ENCODE peak calls at places on chromosome 1, in six cellular contexts. P is ecto neural progenitor cell; J is activated CD4-positive, alpha-beta T cell treated with anti-CD3 and anti-CD28 coated beads, Interleukin-2, amount 50 U/mL, for 1 hour; G is LoVo; W is amygdala; Y is RCC 7860. K is an unnamed sample.

GRCh38 chr1:94037392-94038229 is 83.3 kb downstream of the ABCA4 start:
- DNase-seq in G (no peak), Y (no peak), P (no peak), W (no peak), J (no peak), K (no peak)

GRCh38 chr1:8422439-8423133 is 104.7 kb downstream of the SLC45A1 start:
- DNase-seq in W (no peak), J (no peak), Y (no peak), G (no peak), P (peak; percentile 59), K (peak; percentile 36)

GRCh38 chr1:114088392-114089299 is 65.0 kb downstream of the SYT6 start:
- DNase-seq in J (no peak), G (no peak), P (no peak), Y (no peak), W (no peak), K (peak; percentile 15)

GRCh38 chr1:204313675-204314074 is 46.1 kb downstream of the PLEKHA6 start:
- DNase-seq in W (no peak), J (no peak), G (no peak), P (no peak), Y (no peak), K (no peak)

GRCh38 chr1:2815551-2815950 is 14.1 kb upstream of the TTC34 start:
- DNase-seq in G (no peak), Y (no peak), J (no peak), W (no peak), P (no peak), K (no peak)

GRCh38 chr1:23303524-23303923 is 40.6 kb downstream of the HNRNPR start:
- DNase-seq in W (no peak), G (no peak), Y (no peak), P (no peak), J (no peak), K (no peak)

GRCh38 chr1:54571803-54572202 is 23.8 kb downstream of the ACOT11 start:
- DNase-seq in G (no peak), P (no peak), J (no peak), W (no peak), Y (no peak), K (no peak)

GRCh38 chr1:230771773-230772354 is 24.7 kb downstream of the CAPN9 start:
- DNase-seq in G (no peak), W (no peak), J (no peak), P (no peak), Y (no peak), K (no peak)

GRCh38 chr1:14608308-14608707 is 9.8 kb downstream of the KAZN start:
- DNase-seq in J (no peak), Y (no peak), P (no peak), G (no peak), W (no peak), K (no peak)

GRCh38 chr1:229397762-229398161 is 36.1 kb downstream of the ACTA1 start:
- DNase-seq in Y (no peak), G (no peak), W (no peak), J (no peak), P (no peak), K (no peak)

GRCh38 chr1:159854101-159854692 is 8.3 kb downstream of the VSIG8 start:
- DNase-seq in W (no peak), J (no peak), G (peak; percentile 61), P (peak; percentile 58), Y (no peak), K (peak; percentile 74)

GRCh38 chr1:69535490-69535889 is 32.2 kb upstream of the LRRC7 start:
- DNase-seq in Y (no peak), G (no peak), P (no peak), J (no peak), W (no peak), K (no peak)

GRCh38 chr1:175129997-175130648 is 62.5 kb downstream of the KIAA0040 start:
- DNase-seq in W (no peak), Y (no peak), J (no peak), G (no peak), P (no peak), K (no peak)

GRCh38 chr1:156600733-156601121 is 552 bp downstream of the GPATCH4 start:
- DNase-seq in P (no peak), G (no peak), W (no peak), Y (no peak), J (no peak), K (no peak)

GRCh38 chr1:237048803-237049202 is 6.8 kb downstream of the RYR2 start:
- DNase-seq in P (no peak), Y (no peak), G (no peak), J (no peak), W (no peak), K (no peak)

GRCh38 chr1:59994302-59995198 is 68.0 kb upstream of the CYP2J2 start:
- DNase-seq in P (no peak), Y (no peak), W (no peak), J (no peak), G (no peak), K (peak; percentile 11)

GRCh38 chr1:151832318-151832984 is 849 bp upstream of the RORC start:
- DNase-seq in Y (no peak), J (no peak), W (no peak), G (no peak), P (no peak), K (no peak)

K was measured in RPMI7951.